ENCODE peak calls at places on chromosomes 7 and 10, in seven cellular contexts. One of them, this sample, is unnamed. For H3K4me1, the result is how much of the 10 kb centered on the place peaks cover.

GRCh38 chr7:143322646-143323343 is 6.9 kb downstream of the CLCN1 start:
- DNase-seq in A549: no peak
- DNase-seq in SK-N-SH: peak
- DNase-seq in PC-3: no peak
- DNase-seq in fibroblast of lung: peak
- DNase-seq in prostate gland: no peak
- DNase-seq in effector memory CD4-positive, alpha-beta T cell: no peak
- DNase-seq in this sample: no peak

GRCh38 chr10:88254091-88254490 is 329.0 kb downstream of the RNLS start:
- DNase-seq in A549: peak
- DNase-seq in SK-N-SH: no peak
- DNase-seq in PC-3: no peak
- DNase-seq in fibroblast of lung: peak
- DNase-seq in prostate gland: no peak
- DNase-seq in effector memory CD4-positive, alpha-beta T cell: no peak
- DNase-seq in this sample: no peak

GRCh38 chr7:50714851-50715250 is 67.8 kb downstream of the GRB10 start:
- DNase-seq in A549: no peak
- DNase-seq in SK-N-SH: no peak
- DNase-seq in PC-3: peak
- DNase-seq in fibroblast of lung: no peak
- DNase-seq in prostate gland: no peak
- DNase-seq in effector memory CD4-positive, alpha-beta T cell: no peak
- DNase-seq in this sample: no peak

GRCh38 chr10:131453772-131454634 is 142.5 kb upstream of the TCERG1L start:
- DNase-seq in A549: no peak
- DNase-seq in SK-N-SH: peak
- DNase-seq in PC-3: peak
- DNase-seq in fibroblast of lung: peak
- DNase-seq in prostate gland: peak
- DNase-seq in effector memory CD4-positive, alpha-beta T cell: peak
- DNase-seq in this sample: no peak

GRCh38 chr7:2116903-2117680 is 115.7 kb downstream of the MAD1L1 start:
- DNase-seq in A549: no peak
- DNase-seq in SK-N-SH: peak
- DNase-seq in PC-3: no peak
- DNase-seq in fibroblast of lung: peak
- DNase-seq in prostate gland: peak
- DNase-seq in effector memory CD4-positive, alpha-beta T cell: no peak
- DNase-seq in this sample: no peak

GRCh38 chr10:132548106-132548823 is 10.7 kb downstream of the INPP5A start:
- DNase-seq in A549: no peak
- DNase-seq in SK-N-SH: no peak
- DNase-seq in PC-3: no peak
- DNase-seq in fibroblast of lung: no peak
- DNase-seq in prostate gland: no peak
- DNase-seq in effector memory CD4-positive, alpha-beta T cell: no peak
- DNase-seq in this sample: no peak

GRCh38 chr7:69953319-69954067 is 355.2 kb downstream of the AUTS2 start:
- DNase-seq in A549: no peak
- DNase-seq in SK-N-SH: no peak
- DNase-seq in PC-3: no peak
- DNase-seq in fibroblast of lung: no peak
- DNase-seq in prostate gland: no peak
- DNase-seq in effector memory CD4-positive, alpha-beta T cell: no peak
- DNase-seq in this sample: no peak

GRCh38 chr7:95859434-95859833 is 87.1 kb downstream of the DYNC1I1 start:
- DNase-seq in A549: no peak
- DNase-seq in SK-N-SH: peak
- DNase-seq in PC-3: peak
- DNase-seq in fibroblast of lung: no peak
- DNase-seq in prostate gland: no peak
- DNase-seq in effector memory CD4-positive, alpha-beta T cell: no peak
- DNase-seq in this sample: no peak

GRCh38 chr7:29038463-29038862 is 80.3 kb upstream of the TRIL start:
- DNase-seq in A549: no peak
- DNase-seq in SK-N-SH: no peak
- DNase-seq in PC-3: peak
- DNase-seq in fibroblast of lung: no peak
- DNase-seq in prostate gland: no peak
- DNase-seq in effector memory CD4-positive, alpha-beta T cell: no peak
- DNase-seq in this sample: no peak

GRCh38 chr7:157347217-157347904 is 10.6 kb downstream of the DNAJB6 start:
- DNase-seq in A549: no peak
- DNase-seq in SK-N-SH: no peak
- DNase-seq in PC-3: peak
- DNase-seq in fibroblast of lung: peak
- DNase-seq in prostate gland: no peak
- DNase-seq in effector memory CD4-positive, alpha-beta T cell: no peak
- DNase-seq in this sample: no peak

GRCh38 chr10:89589091-89589725 is 53.8 kb upstream of the SLC16A12 start:
- DNase-seq in A549: no peak
- DNase-seq in SK-N-SH: no peak
- DNase-seq in PC-3: peak
- DNase-seq in fibroblast of lung: no peak
- DNase-seq in prostate gland: no peak
- DNase-seq in effector memory CD4-positive, alpha-beta T cell: no peak
- DNase-seq in this sample: no peak

GRCh38 chr7:147245274-147245673 is 1128.7 kb downstream of the CNTNAP2 start:
- DNase-seq in A549: peak
- DNase-seq in SK-N-SH: peak
- DNase-seq in PC-3: peak
- DNase-seq in fibroblast of lung: peak
- DNase-seq in prostate gland: peak
- DNase-seq in effector memory CD4-positive, alpha-beta T cell: no peak
- DNase-seq in this sample: peak

GRCh38 chr10:28509286-28509685 is 23.6 kb upstream of the WAC start:
- DNase-seq in A549: no peak
- DNase-seq in SK-N-SH: no peak
- DNase-seq in PC-3: no peak
- DNase-seq in fibroblast of lung: no peak
- DNase-seq in prostate gland: no peak
- DNase-seq in effector memory CD4-positive, alpha-beta T cell: no peak
- DNase-seq in this sample: no peak

GRCh38 chr10:62760401-62760800 is 44.1 kb upstream of the ADO start:
- DNase-seq in A549: no peak
- DNase-seq in SK-N-SH: no peak
- DNase-seq in PC-3: no peak
- DNase-seq in fibroblast of lung: no peak
- DNase-seq in prostate gland: no peak
- DNase-seq in effector memory CD4-positive, alpha-beta T cell: no peak
- DNase-seq in this sample: no peak

GRCh38 chr10:20984632-20985031 is 87.5 kb upstream of the NEBL start:
- DNase-seq in A549: no peak
- DNase-seq in SK-N-SH: no peak
- DNase-seq in PC-3: no peak
- DNase-seq in fibroblast of lung: no peak
- DNase-seq in prostate gland: no peak
- DNase-seq in effector memory CD4-positive, alpha-beta T cell: no peak
- DNase-seq in this sample: no peak

GRCh38 chr7:159030490-159031134 is 114.1 kb downstream of the VIPR2 start:
- DNase-seq in A549: peak
- DNase-seq in SK-N-SH: peak
- DNase-seq in PC-3: no peak
- DNase-seq in fibroblast of lung: peak
- DNase-seq in prostate gland: no peak
- DNase-seq in effector memory CD4-positive, alpha-beta T cell: no peak
- DNase-seq in this sample: peak

GRCh38 chr10:105950410-105950809 is 1214.1 kb downstream of the SORCS1 start:
- DNase-seq in A549: peak
- DNase-seq in SK-N-SH: peak
- DNase-seq in PC-3: peak
- DNase-seq in fibroblast of lung: peak
- DNase-seq in prostate gland: peak
- DNase-seq in effector memory CD4-positive, alpha-beta T cell: no peak
- DNase-seq in this sample: peak

GRCh38 chr7:131896189-131896855 is 339.9 kb upstream of the PODXL start:
- DNase-seq in A549: no peak
- DNase-seq in SK-N-SH: no peak
- DNase-seq in PC-3: no peak
- DNase-seq in fibroblast of lung: no peak
- DNase-seq in prostate gland: no peak
- DNase-seq in effector memory CD4-positive, alpha-beta T cell: no peak
- DNase-seq in this sample: no peak

GRCh38 chr7:55546826-55547225 is 25.5 kb downstream of the VOPP1 start:
- DNase-seq in A549: peak
- DNase-seq in SK-N-SH: peak
- DNase-seq in PC-3: peak
- DNase-seq in fibroblast of lung: peak
- DNase-seq in prostate gland: peak
- DNase-seq in effector memory CD4-positive, alpha-beta T cell: no peak
- DNase-seq in this sample: no peak

GRCh38 chr10:26879744-26880143 is 19.0 kb upstream of the ABI1 start:
- DNase-seq in A549: peak
- DNase-seq in SK-N-SH: no peak
- DNase-seq in PC-3: peak
- DNase-seq in fibroblast of lung: no peak
- DNase-seq in prostate gland: no peak
- DNase-seq in effector memory CD4-positive, alpha-beta T cell: no peak
- DNase-seq in this sample: no peak

GRCh38 chr10:74032900-74033655 is 35.2 kb downstream of the VCL start:
- DNase-seq in A549: no peak
- DNase-seq in SK-N-SH: no peak
- DNase-seq in PC-3: peak
- DNase-seq in fibroblast of lung: no peak
- DNase-seq in prostate gland: no peak
- DNase-seq in effector memory CD4-positive, alpha-beta T cell: no peak
- DNase-seq in this sample: no peak

DNA sequence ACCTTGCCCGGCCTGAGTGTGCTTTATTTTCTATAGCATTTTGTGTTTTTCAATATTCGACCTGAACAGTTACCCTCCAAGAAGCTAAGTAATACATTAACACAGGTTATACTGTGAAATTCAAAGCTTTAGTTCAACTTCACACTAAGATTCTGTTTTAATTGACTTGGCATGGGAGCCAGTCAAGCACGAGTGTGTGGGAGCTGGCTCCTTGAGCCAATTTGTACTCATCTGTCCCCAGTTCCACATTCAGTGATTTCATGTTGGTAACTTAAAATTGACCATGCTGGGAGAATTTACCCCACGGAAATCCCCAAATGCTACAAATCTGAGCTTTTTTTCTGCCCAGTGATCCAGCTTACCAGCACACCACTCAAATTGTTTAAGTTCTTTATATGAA is 20.3 kb downstream of the TSPAN12 start:
- DNase-seq in A549: no peak
- DNase-seq in SK-N-SH: no peak
- DNase-seq in PC-3: no peak
- DNase-seq in fibroblast of lung: no peak
- DNase-seq in prostate gland: no peak
- DNase-seq in effector memory CD4-positive, alpha-beta T cell: no peak
- DNase-seq in this sample: no peak
- H3K4me3 ChIP-seq in A549: no peak
- H3K4me3 ChIP-seq in SK-N-SH: no peak
- H3K4me3 ChIP-seq in PC-3: no peak
- H3K4me3 ChIP-seq in fibroblast of lung: no peak
- H3K4me3 ChIP-seq in prostate gland: no peak
- H3K4me3 ChIP-seq in effector memory CD4-positive, alpha-beta T cell: no peak
- H3K4me3 ChIP-seq in this sample: no peak

GRCh38 chr10:44012921-44013320 is 364.2 kb upstream of the ZNF32 start:
- DNase-seq in A549: no peak
- DNase-seq in SK-N-SH: no peak
- DNase-seq in PC-3: no peak
- DNase-seq in fibroblast of lung: no peak
- DNase-seq in prostate gland: no peak
- DNase-seq in effector memory CD4-positive, alpha-beta T cell: no peak
- DNase-seq in this sample: no peak
- H3K4me1 ChIP-seq in A549: under half
- H3K4me1 ChIP-seq in SK-N-SH: under half
- H3K4me1 ChIP-seq in PC-3: under half
- H3K4me1 ChIP-seq in fibroblast of lung: under half
- H3K4me1 ChIP-seq in prostate gland: under half
- H3K4me1 ChIP-seq in effector memory CD4-positive, alpha-beta T cell: under half
- H3K4me1 ChIP-seq in this sample: under half

DNA sequence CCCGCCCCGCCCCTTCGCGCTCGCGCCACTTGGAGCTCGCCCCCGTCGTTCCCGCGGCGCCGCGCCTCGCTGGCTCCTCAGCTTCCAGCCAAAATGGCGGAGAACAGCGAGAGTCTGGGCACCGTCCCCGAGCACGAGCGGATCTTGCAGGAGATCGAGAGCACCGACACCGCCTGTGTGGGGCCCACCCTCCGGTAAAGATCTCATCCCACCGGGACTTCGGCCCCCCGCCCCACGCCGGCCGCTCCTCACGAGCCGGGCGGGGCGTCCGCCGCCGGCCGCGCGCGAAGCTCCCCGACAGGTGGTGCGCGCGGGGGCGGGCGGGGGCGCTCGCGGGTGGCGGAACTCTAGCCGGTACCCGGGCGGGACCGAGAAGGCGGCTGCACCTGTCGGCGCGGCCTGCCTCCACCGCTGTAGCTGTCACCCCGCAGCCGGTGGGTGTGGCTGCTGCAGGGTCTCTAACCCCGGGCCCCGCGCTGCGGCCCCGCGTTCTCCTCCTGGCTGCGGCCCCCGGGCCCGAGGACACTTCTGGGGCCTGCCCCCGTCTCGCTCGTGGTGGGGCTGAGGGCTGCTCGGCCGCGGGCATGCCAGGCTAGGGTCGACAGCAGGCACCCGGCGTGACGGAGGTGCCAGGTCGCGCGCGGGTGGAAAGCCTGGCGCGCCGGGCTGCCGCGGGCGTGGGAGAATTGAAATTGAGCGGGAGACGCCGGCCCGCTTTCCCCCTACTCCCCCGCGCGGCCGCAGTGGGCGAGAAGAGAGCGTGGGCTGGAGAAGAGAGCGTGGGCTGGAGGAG is at the start of gene EXOC6:
- DNase-seq in A549: peak
- DNase-seq in SK-N-SH: peak
- DNase-seq in PC-3: peak
- DNase-seq in fibroblast of lung: peak
- DNase-seq in prostate gland: peak
- DNase-seq in effector memory CD4-positive, alpha-beta T cell: peak
- DNase-seq in this sample: peak
- H3K4me3 ChIP-seq in A549: peak
- H3K4me3 ChIP-seq in SK-N-SH: peak
- H3K4me3 ChIP-seq in PC-3: peak
- H3K4me3 ChIP-seq in fibroblast of lung: peak
- H3K4me3 ChIP-seq in prostate gland: peak
- H3K4me3 ChIP-seq in effector memory CD4-positive, alpha-beta T cell: peak
- H3K4me3 ChIP-seq in this sample: peak

DNA sequence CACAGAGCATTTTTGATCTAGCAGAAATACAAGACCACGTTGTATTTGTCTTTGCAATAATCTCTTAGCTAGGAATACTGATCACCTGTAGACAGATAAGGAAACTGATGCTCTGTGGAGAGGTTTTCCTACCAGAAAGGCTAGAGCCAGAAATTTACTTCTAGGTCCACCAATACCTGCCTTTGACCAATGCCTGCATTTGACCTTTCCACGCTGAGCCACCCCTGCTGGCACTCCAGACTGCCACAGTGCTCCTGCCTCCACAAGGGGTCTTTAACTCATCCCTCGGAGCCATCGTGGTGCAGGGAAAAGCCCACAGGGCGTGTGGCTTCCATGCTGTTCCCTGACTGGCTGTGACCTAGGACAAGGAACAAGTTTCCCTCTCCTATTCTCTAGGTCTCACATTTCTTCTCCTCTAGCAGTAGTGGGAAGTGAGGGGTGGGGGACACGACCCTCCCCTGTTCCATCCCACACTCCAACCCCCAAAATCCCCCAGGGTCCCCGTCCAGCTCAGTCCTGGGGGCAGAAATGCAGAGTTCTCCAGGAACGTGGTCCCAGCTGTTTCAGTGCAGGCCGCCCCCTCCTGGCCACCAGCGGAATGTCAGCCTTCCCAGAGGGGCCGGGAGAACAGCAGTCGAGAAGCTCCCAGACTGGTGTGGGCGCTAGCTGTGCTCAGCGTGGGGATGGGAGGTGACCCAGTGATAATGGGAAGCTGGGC is 1.4 kb upstream of the ELN start:
- DNase-seq in A549: peak
- DNase-seq in SK-N-SH: peak
- DNase-seq in PC-3: peak
- DNase-seq in fibroblast of lung: peak
- DNase-seq in prostate gland: peak
- DNase-seq in effector memory CD4-positive, alpha-beta T cell: peak
- DNase-seq in this sample: peak
- H3K4me1 ChIP-seq in A549: under half
- H3K4me1 ChIP-seq in SK-N-SH: half or more
- H3K4me1 ChIP-seq in PC-3: under half
- H3K4me1 ChIP-seq in fibroblast of lung: under half
- H3K4me1 ChIP-seq in prostate gland: under half
- H3K4me1 ChIP-seq in effector memory CD4-positive, alpha-beta T cell: under half
- H3K4me1 ChIP-seq in this sample: under half

This sample was measured in Caco-2.